ENCODE peak calls at places on chromosomes 5 and 9, in four cellular contexts. B is brain microvascular endothelial cell; T is CD8-positive, alpha-beta T cell; R is uterus. G is an unnamed sample.

GRCh38 chr9:27276182-27277030 is 20.5 kb downstream of the EQTN start:
- DNase-seq in B (peak), T (no peak), R (peak), G (no peak)

GRCh38 chr5:56450766-56451165 is 217.6 kb upstream of the ANKRD55 start:
- DNase-seq in B (no peak), T (no peak), R (no peak), G (no peak)

GRCh38 chr5:329758-330149 is 8.2 kb downstream of the AHRR start:
- DNase-seq in B (no peak), T (no peak), R (no peak), G (no peak)

GRCh38 chr9:22157271-22157670 is 148.2 kb upstream of the CDKN2B start:
- DNase-seq in B (peak), T (no peak), R (no peak), G (no peak)

GRCh38 chr5:154753792-154754191 is 1.4 kb upstream of the LARP1 start:
- DNase-seq in B (peak), T (no peak), R (peak), G (peak)

GRCh38 chr5:77210091-77211012 is at the start of gene PDE8B:
- DNase-seq in B (no peak), T (no peak), R (peak), G (no peak)

GRCh38 chr5:55308254-55308836 is 556 bp downstream of the MTREX start:
- DNase-seq in B (no peak), T (no peak), R (no peak), G (no peak)

GRCh38 chr5:143494162-143494561 is 90.7 kb upstream of the NR3C1 start:
- DNase-seq in B (peak), T (no peak), R (no peak), G (peak)

GRCh38 chr5:105807951-105808350 is 1862.8 kb downstream of the EFNA5 start:
- DNase-seq in B (no peak), T (no peak), R (no peak), G (no peak)

GRCh38 chr5:88820581-88820980 is 62.4 kb downstream of the MEF2C start:
- DNase-seq in B (no peak), T (no peak), R (no peak), G (no peak)

GRCh38 chr9:120889606-120890396 is 12.8 kb upstream of the PHF19 start:
- DNase-seq in B (no peak), T (no peak), R (no peak), G (no peak)

GRCh38 chr9:88197016-88197415 is 58.7 kb upstream of the SPATA31C2 start:
- DNase-seq in B (peak), T (no peak), R (peak), G (peak)

GRCh38 chr9:82829818-82830217 is 233.1 kb downstream of the RASEF start:
- DNase-seq in B (no peak), T (no peak), R (no peak), G (no peak)

GRCh38 chr9:4548796-4549725 is 58.8 kb downstream of the SLC1A1 start:
- DNase-seq in B (no peak), T (no peak), R (peak), G (no peak)

DNA sequence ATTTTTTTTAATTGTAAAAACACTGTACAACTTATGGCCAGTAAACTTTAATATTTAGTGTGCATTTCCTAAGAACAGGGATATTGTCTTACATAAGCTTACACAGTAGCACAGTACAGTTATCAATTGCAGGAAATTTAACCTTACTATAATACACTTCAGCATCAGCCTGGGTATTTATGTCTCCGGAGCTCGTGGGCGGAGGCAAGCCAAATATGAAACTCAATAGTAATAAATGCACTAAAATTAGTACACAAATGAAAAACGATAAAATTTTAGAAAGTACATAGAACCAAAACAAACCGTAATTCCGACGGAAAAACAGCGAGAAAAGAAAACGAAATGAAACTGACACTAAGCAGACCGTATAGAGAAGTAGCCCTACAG is 91.2 kb downstream of the ANXA2R start:
- DNase-seq in B (no peak), T (no peak), R (no peak), G (no peak)
- H3K4me3 ChIP-seq in B (peak), T (peak), R (no peak), G (peak)

GRCh38 chr9:109401169-109401989 is 80.5 kb upstream of the EPB41L4B start:
- DNase-seq in B (peak), T (no peak), R (no peak), G (no peak)
- TF ChIP-seq CTCF in B (peak), T (no peak), R (no peak), G (peak)

GRCh38 chr5:33444542-33444941 is 3.8 kb downstream of the TARS1 start:
- DNase-seq in B (no peak), T (no peak), R (no peak), G (no peak)
- H3K4me3 ChIP-seq in B (no peak), T (no peak), R (no peak), G (no peak)

GRCh38 chr5:32201140-32201539 is 27.0 kb upstream of the GOLPH3 start:
- DNase-seq in B (no peak), T (no peak), R (no peak), G (no peak)
- TF ChIP-seq CTCF in B (no peak), T (no peak), R (no peak), G (no peak)

GRCh38 chr5:177404641-177405134 is 4.2 kb upstream of the PFN3 start:
- DNase-seq in B (no peak), T (no peak), R (no peak), G (no peak)
- H3K4me3 ChIP-seq in B (peak), T (peak), R (peak), G (peak)

GRCh38 chr5:82707741-82708140 is 369.5 kb downstream of the TMEM167A start:
- DNase-seq in B (peak), T (no peak), R (no peak), G (no peak)
- TF ChIP-seq CTCF in B (no peak), T (no peak), R (no peak), G (no peak)

G was measured in AG04449.